ENCODE peak calls at places on chromosomes 12 and 14, in four cellular contexts. G is K562, N is A549, U is GM12878. Y is an unnamed sample.

GRCh38 chr12:89529738-89530137 is 3.9 kb upstream of the POC1B start:
- DNase-seq in G (peak), N (peak), U (peak), Y (peak)

GRCh38 chr12:103269962-103270361 is 225.8 kb downstream of the C12orf42 start:
- DNase-seq in G (no peak), N (no peak), U (no peak), Y (no peak)

GRCh38 chr12:83042441-83043215 is 355.9 kb downstream of the TMTC2 start:
- DNase-seq in G (no peak), N (no peak), U (no peak), Y (no peak)

GRCh38 chr12:94074970-94075695 is 73.2 kb upstream of the PLXNC1 start:
- DNase-seq in G (peak), N (peak), U (no peak), Y (peak)

GRCh38 chr12:6829532-6830220 is 1.5 kb downstream of the P3H3 start:
- DNase-seq in G (peak), N (peak), U (no peak), Y (peak)

GRCh38 chr14:53715390-53715730 is 241.3 kb downstream of the BMP4 start:
- DNase-seq in G (no peak), N (peak), U (no peak), Y (peak)

GRCh38 chr14:49732896-49733295 is 35.1 kb upstream of the KLHDC2 start:
- DNase-seq in G (no peak), N (no peak), U (no peak), Y (no peak)

GRCh38 chr14:100523131-100523530 is 64.1 kb downstream of the BEGAIN start:
- DNase-seq in G (no peak), N (no peak), U (no peak), Y (no peak)

GRCh38 chr12:96036765-96037455 is 1.5 kb upstream of the LTA4H start:
- DNase-seq in G (no peak), N (no peak), U (no peak), Y (no peak)

GRCh38 chr12:66288121-66288520 is 14.2 kb upstream of the HELB start:
- DNase-seq in G (peak), N (no peak), U (no peak), Y (no peak)

GRCh38 chr12:96225003-96225855 is 31.1 kb downstream of the ELK3 start:
- DNase-seq in G (no peak), N (no peak), U (no peak), Y (no peak)

GRCh38 chr14:29637406-29637805 is 290.2 kb downstream of the PRKD1 start:
- DNase-seq in G (no peak), N (no peak), U (no peak), Y (no peak)

DNA sequence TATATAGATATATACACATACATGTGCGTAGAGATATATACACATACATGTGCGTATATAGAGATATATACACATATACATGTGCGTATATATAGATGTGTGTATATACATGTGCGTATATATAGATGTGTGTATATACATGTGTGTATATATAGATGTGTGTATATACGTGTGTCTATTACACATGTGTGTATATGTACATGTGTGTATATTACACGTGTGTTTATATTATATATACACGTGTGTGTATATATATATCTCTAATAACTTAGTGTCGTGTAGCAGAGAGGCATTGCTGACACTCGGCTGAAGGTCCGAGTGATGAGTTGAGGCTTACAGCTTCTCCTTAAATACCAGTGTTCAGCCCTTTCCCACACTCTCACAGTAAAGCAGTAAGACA is 133.7 kb downstream of the GLT1D1 start:
- DNase-seq in G (no peak), N (no peak), U (no peak), Y (no peak)
- TF ChIP-seq CHD4 in G (no peak), N (no peak), U (no peak), Y (no peak)

DNA sequence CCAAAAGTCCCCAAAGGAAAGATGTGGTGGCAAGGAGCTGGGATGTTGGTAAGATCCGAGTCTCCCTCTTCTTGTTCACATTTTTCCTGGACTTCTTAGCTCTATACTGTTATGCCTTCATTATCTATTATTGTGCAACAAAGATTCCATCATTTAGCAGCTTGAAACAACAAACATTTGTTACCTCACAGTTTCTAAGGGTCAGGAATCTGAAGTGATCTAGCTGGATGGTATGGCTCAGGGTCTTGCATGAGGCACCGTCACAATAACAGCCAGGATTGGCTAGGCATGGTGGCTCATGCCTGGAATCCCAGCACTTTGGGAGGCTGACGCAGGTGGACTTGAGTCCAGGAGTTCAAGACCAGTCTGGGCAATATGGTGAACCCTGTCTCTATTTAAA is 51.1 kb upstream of the KRAS start:
- DNase-seq in G (no peak), N (no peak), U (no peak), Y (no peak)
- TF ChIP-seq SMC3 in G (no peak), N (no peak), U (no peak), Y (no peak)

GRCh38 chr12:68180792-68181744 is 21.5 kb upstream of the IFNG start:
- DNase-seq in G (no peak), N (no peak), U (no peak), Y (no peak)
- TF ChIP-seq CHD4 in G (no peak), N (no peak), U (no peak), Y (no peak)

DNA sequence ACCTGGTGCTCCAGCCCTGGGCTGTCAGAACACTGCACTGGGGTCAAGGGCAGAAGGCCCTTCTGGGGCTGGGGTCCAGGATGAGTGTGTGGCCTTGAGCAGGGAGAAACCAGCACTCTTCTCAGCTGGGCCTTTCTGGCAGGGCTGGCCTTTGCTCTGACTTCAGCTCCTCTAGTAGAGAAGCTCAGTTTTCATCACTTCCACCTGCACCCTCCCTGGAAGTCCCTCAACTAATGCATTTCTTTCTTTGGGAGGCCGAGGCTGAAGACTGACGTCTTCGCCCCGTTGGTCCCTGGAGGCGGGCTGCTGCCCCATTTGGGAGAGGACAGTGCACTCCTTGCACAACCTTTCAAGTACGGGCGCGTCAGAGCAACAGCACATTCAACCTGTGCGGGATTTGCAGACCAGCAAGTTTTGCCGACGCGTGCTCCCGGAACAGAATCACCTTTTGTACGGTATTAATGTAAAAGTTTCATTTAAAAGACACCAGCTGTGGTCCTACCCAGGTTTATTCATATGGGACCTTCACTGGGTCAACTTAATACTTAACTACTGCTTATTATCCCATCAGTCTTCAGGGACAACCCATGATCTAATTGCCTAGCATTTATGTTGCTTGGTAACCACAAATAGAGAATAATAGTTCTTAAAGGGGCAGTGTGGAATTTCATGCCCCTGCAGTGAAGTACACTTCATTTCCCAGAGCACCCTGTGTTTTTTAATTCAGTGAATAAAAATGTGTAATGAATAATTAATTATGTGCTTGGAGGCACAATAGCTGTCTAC is 134.9 kb upstream of the VRK1 start:
- DNase-seq in G (no peak), N (peak), U (no peak), Y (no peak)
- TF ChIP-seq SMC3 in G (no peak), N (no peak), U (no peak), Y (no peak)

GRCh38 chr12:30969006-30969405 is 42.5 kb downstream of the TSPAN11 start:
- DNase-seq in G (no peak), N (no peak), U (no peak), Y (no peak)

GRCh38 chr12:30969606-30970395 is 43.3 kb downstream of the TSPAN11 start:
- DNase-seq in G (no peak), N (no peak), U (no peak), Y (no peak)

GRCh38 chr12:30968211-30968610 is 41.7 kb downstream of the TSPAN11 start:
- DNase-seq in G (no peak), N (no peak), U (no peak), Y (no peak)

GRCh38 chr12:30972035-30972434 is 45.5 kb downstream of the TSPAN11 start:
- DNase-seq in G (no peak), N (no peak), U (no peak), Y (no peak)

DNA sequence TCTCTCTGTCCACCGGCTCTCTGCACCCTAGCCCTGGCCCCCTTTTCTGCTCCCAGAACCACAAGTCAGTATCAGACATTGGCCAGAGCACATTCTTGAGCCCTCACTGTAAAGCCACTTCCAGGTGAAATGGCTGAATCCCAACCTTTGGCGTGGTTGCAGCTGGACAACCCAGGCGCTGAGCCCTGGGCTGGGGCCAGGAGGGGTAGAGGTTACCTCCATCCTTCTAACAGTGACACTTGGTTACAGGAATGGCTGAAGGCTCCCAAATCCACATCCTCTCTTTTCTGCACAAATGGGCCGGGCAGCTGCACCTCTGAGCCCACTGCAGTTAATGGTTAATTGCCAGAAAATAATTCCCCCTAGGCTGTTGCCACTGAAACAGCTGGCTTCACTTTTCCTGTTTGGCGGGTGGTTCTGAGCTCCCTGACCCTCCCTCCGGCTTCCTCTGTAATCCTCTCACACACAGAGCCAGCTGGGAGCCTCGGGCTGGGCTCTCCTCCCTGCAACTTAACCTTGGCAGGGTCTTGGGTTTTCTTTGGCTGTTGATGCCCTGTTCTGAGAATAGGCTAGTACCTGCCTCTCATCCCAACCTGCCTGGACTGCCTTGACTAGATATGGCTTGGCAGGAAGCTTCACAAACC is 44.1 kb downstream of the TSPAN11 start:
- DNase-seq in G (no peak), N (no peak), U (no peak), Y (no peak)
- TF ChIP-seq CHD4 in G (no peak), N (no peak), U (no peak), Y (no peak)

Y was measured in HepG2.